ENCODE peak calls at places on chromosomes 11 and 22, in seven cellular contexts. E, H, C, V, W, F and G are unnamed samples.

GRCh38 chr22:49020314-49020713 is 807.4 kb downstream of the BRD1 start:
- DNase-seq in V (no peak), C (no peak), E (no peak), W (no peak), H (no peak), F (no peak), G (no peak)

GRCh38 chr11:115148691-115149090 is 355.5 kb downstream of the CADM1 start:
- DNase-seq in W (no peak), C (no peak), E (no peak), F (no peak), V (no peak), H (no peak), G (no peak)

GRCh38 chr22:20774882-20775281 is 969 bp downstream of the SERPIND1 start:
- DNase-seq in W (no peak), V (no peak), F (no peak), H (no peak), C (no peak), E (no peak), G (no peak)

GRCh38 chr11:111177037-111177988 is 68.2 kb upstream of the POU2AF2 start:
- DNase-seq in C (no peak), W (peak), V (no peak), H (no peak), F (no peak), E (no peak), G (no peak)

GRCh38 chr11:74989269-74989655 is 529 bp downstream of the NEU3 start:
- DNase-seq in H (no peak), C (no peak), V (no peak), W (no peak), E (peak), F (no peak), G (no peak)

GRCh38 chr11:103661185-103661584 is 375.3 kb upstream of the DDI1 start:
- DNase-seq in E (no peak), W (no peak), H (no peak), F (no peak), V (no peak), C (no peak), G (no peak)

GRCh38 chr22:31691408-31691807 is 29.4 kb upstream of the PISD start:
- DNase-seq in H (no peak), F (no peak), C (no peak), V (no peak), E (no peak), W (no peak), G (no peak)

GRCh38 chr11:2209900-2210321 is 38.3 kb upstream of the TH start:
- DNase-seq in F (no peak), E (no peak), H (no peak), W (no peak), C (no peak), V (no peak), G (peak)

GRCh38 chr11:70650075-70650909 is 252.0 kb downstream of the CTTN start:
- DNase-seq in H (peak), V (peak), F (peak), E (peak), C (peak), W (peak), G (no peak)

GRCh38 chr11:27926981-27927481 is 180.9 kb downstream of the KIF18A start:
- DNase-seq in F (no peak), E (no peak), C (no peak), H (no peak), W (no peak), V (no peak), G (no peak)

GRCh38 chr11:30917859-30918478 is 331.8 kb upstream of the MPPED2 start:
- DNase-seq in C (no peak), H (no peak), E (peak), W (no peak), V (peak), F (no peak), G (no peak)

GRCh38 chr11:699753-700152 is 4.1 kb downstream of the TMEM80 start:
- DNase-seq in F (no peak), E (no peak), H (no peak), V (no peak), W (no peak), C (no peak), G (no peak)

GRCh38 chr11:12141283-12141682 is 30.9 kb downstream of the MICAL2 start:
- DNase-seq in E (no peak), H (no peak), C (no peak), F (no peak), W (no peak), V (no peak), G (no peak)
- H3K27ac ChIP-seq in E (peak), H (no peak), C (no peak), F (no peak), W (no peak), V (no peak), G (no peak)

GRCh38 chr11:65310756-65311155 is 3.9 kb upstream of the CDC42EP2 start:
- DNase-seq in E (no peak), W (no peak), F (no peak), V (no peak), C (no peak), H (no peak), G (no peak)
- H3K27ac ChIP-seq in E (no peak), W (no peak), F (no peak), V (no peak), C (peak), H (no peak), G (peak)

GRCh38 chr22:44068422-44069191 is 44.5 kb downstream of the PARVB start:
- DNase-seq in C (no peak), F (no peak), E (no peak), V (no peak), W (peak), H (no peak), G (no peak)

GRCh38 chr22:44067033-44067432 is 42.9 kb downstream of the PARVB start:
- DNase-seq in C (no peak), F (no peak), E (no peak), W (no peak), H (no peak), V (no peak), G (no peak)

GRCh38 chr22:44067901-44068300 is 43.8 kb downstream of the PARVB start:
- DNase-seq in F (no peak), H (no peak), E (no peak), W (no peak), C (no peak), V (no peak), G (no peak)

DNA sequence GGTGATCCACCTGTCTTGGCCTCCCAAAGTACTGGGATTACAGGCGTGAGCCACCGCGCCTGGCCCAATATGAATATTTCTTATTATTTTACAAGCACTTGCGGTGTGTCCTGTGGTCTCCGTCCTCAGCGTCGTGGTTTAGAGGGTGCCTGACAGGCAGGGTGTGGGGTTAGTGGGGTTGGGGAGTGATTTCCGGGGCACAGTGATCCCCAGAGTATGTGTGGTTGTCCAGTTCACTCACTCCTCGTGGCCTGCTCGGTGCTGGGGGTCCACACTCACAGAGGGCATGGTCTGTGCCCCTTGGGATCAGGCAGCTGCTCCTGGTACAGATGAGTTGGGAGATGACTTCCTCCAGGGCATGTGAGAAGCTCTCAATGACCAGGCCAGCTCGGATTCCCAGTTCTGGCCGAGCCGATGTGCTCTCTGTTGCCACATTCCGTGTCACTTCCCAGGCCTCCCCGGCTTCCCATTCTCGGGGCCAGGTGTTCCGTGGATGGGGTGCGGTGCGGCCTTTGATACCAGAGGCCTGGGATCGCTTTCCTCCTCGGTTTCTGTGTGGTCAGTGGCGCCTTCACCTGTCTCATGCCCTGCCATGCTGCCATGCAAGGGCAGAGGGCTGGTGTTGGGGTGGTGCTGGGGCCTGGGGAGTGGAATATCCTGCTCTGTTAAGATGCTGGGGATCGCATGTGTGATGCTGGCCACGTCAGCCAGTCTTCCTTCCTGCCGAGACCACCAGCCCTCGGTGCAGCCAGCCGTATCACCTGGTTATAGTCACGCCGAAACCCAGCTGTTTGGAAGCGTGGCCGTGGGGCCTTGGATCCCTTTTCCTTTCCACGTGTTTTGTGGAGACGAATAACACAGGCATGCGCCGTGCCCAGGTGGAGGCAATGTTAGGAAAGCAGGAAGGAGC is 39.6 kb downstream of the PARVB start:
- DNase-seq in C (no peak), W (peak), V (no peak), F (no peak), E (no peak), H (no peak), G (no peak)
- H3K27ac ChIP-seq in C (no peak), W (no peak), V (no peak), F (no peak), E (no peak), H (no peak), G (no peak)

GRCh38 chr22:34761111-34761510 is 304.8 kb upstream of the ISX start:
- DNase-seq in V (no peak), H (no peak), W (no peak), C (no peak), E (no peak), F (no peak), G (no peak)
- H3K27ac ChIP-seq in V (no peak), H (no peak), W (no peak), C (no peak), E (no peak), F (no peak), G (no peak)

GRCh38 chr22:50502096-50502495 is 5.4 kb downstream of the LMF2 start:
- DNase-seq in H (no peak), E (no peak), W (no peak), C (no peak), F (no peak), V (no peak), G (no peak)

GRCh38 chr22:50502628-50503474 is 4.7 kb downstream of the LMF2 start:
- DNase-seq in C (no peak), F (no peak), W (no peak), E (no peak), H (no peak), V (no peak), G (no peak)

GRCh38 chr22:50500452-50500851 is 7.0 kb downstream of the LMF2 start:
- DNase-seq in C (no peak), V (no peak), F (no peak), E (no peak), W (no peak), H (no peak), G (no peak)

GRCh38 chr22:50498322-50498861 is 9.1 kb downstream of the LMF2 start:
- DNase-seq in F (peak), W (peak), E (peak), H (peak), V (peak), C (peak), G (no peak)

DNA sequence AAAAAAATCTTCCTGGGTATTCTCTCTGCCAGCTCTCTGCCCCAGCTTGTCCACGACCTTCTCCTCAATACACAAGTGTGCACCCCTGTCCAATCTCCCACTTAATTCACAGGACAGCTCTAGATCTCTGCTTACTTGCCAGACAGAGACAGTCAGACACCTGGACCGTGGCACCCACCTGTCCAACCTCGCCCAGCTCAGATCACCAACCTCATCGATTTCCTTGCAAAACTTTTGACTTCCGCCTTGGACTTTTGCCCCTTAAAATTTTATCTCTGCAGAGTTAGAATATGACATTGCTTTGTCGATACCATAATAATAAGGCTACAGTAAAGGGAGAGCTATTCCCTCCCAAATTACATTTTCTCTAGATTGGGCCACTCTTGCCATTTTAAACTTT is 10.4 kb downstream of the LMF2 start:
- DNase-seq in C (no peak), V (no peak), F (no peak), H (no peak), W (no peak), E (no peak), G (no peak)
- H3K27ac ChIP-seq in C (no peak), V (no peak), F (no peak), H (no peak), W (no peak), E (no peak), G (no peak)

DNA sequence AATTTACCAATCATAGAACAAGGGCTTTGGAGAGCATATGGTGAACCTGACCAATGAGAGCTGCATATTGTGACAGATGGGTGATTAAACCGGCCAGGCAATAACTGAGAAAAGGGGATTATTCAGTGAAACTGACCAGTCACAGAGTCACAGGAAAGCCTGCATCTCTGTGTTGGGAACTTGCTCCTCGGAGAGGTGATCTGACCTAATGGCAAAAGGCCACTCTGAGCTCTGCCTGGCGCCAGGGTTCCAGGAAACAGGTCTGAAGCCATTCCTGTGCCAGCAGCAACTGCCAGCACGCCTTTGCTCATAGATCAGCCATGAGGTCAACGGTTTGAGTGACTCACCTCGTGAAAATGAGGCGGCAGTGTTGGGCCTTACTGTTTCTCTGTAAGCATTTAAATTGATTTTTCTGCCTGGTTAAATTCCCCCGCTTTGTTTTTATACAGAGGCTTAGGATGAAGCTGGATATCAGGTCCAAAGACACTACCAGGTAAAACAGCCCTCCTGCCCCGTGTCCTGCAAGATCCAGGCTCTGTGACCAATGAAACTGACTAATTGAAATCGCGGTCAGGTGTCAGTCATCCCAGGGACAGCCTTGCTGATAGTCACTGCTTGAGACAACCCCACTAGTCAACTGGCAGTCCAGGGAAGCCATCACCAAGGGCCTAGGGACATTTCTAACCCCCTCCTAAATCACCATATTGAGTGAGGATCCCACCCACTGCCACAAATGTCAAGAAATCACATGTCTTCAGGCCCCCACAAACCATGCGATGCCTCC is 35.8 kb upstream of the MYOD1 start:
- DNase-seq in E (no peak), W (no peak), C (no peak), V (no peak), H (no peak), F (no peak), G (no peak)
- H3K27ac ChIP-seq in E (no peak), W (no peak), C (no peak), V (no peak), H (no peak), F (no peak), G (no peak)